ENCODE peak calls at places on chromosome 13, in six cellular contexts. B, O, R, J, F and K are unnamed samples.

GRCh38 chr13:35474551-35474950 is 1.9 kb downstream of the MAB21L1 start:
- DNase-seq in B (no peak), O (no peak), R (no peak), J (no peak), F (no peak), K (no peak)

GRCh38 chr13:103188688-103189326 is 122.6 kb upstream of the SLC10A2 start:
- DNase-seq in B (no peak), O (peak; percentile 21), R (no peak), J (no peak), F (no peak), K (peak; percentile 80)

GRCh38 chr13:106464076-106464475 is 71.4 kb downstream of the EFNB2 start:
- DNase-seq in B (no peak), O (no peak), R (no peak), J (no peak), F (no peak), K (no peak)

GRCh38 chr13:58823701-58824100 is 1192.2 kb downstream of the PCDH17 start:
- DNase-seq in B (no peak), O (no peak), R (no peak), J (no peak), F (no peak), K (no peak)

GRCh38 chr13:21537105-21537504 is 66.9 kb downstream of the MICU2 start:
- DNase-seq in B (no peak), O (no peak), R (no peak), J (no peak), F (peak; percentile 11), K (no peak)

GRCh38 chr13:74651121-74651520 is 516.9 kb upstream of the KLF12 start:
- DNase-seq in B (no peak), O (no peak), R (no peak), J (no peak), F (no peak), K (no peak)

GRCh38 chr13:110677731-110678545 is 28.0 kb downstream of the CARS2 start:
- DNase-seq in B (no peak), O (no peak), R (no peak), J (no peak), F (peak; percentile 37), K (no peak)

GRCh38 chr13:41313117-41313516 is 2.0 kb downstream of the NAA16 start:
- DNase-seq in B (no peak), O (no peak), R (no peak), J (no peak), F (no peak), K (no peak)

GRCh38 chr13:49214917-49215376 is 5.2 kb upstream of the MLNR start:
- DNase-seq in B (peak; percentile 20), O (no peak), R (peak; percentile 28), J (peak; percentile 48), F (peak; percentile 6), K (peak; percentile 32)

GRCh38 chr13:105465251-105465650 is 1070.2 kb downstream of the EFNB2 start:
- DNase-seq in B (no peak), O (no peak), R (no peak), J (no peak), F (no peak), K (no peak)

GRCh38 chr13:42174344-42175162 is 97.4 kb upstream of the AKAP11 start:
- DNase-seq in B (no peak), O (no peak), R (no peak), J (no peak), F (peak; percentile 73), K (no peak)

GRCh38 chr13:41465965-41466364 is 8.6 kb downstream of the RGCC start:
- DNase-seq in B (no peak), O (no peak), R (peak; percentile 26), J (no peak), F (no peak), K (no peak)

GRCh38 chr13:111531505-111531904 is 211.1 kb downstream of the TEX29 start:
- DNase-seq in B (no peak), O (peak; percentile 90), R (no peak), J (no peak), F (peak; percentile 0), K (peak; percentile 27)

GRCh38 chr13:51257187-51257586 is 35.0 kb downstream of the FAM124A start:
- DNase-seq in B (no peak), O (no peak), R (no peak), J (no peak), F (no peak), K (no peak)

GRCh38 chr13:91207261-91207660 is 140.2 kb upstream of the MIR17HG start:
- DNase-seq in B (no peak), O (no peak), R (no peak), J (no peak), F (no peak), K (no peak)

GRCh38 chr13:85266771-85267170 is 532.4 kb downstream of the SLITRK6 start:
- DNase-seq in B (no peak), O (no peak), R (no peak), J (no peak), F (no peak), K (no peak)

GRCh38 chr13:73261739-73262216 is 203.0 kb downstream of the KLF5 start:
- DNase-seq in B (no peak), O (no peak), R (no peak), J (no peak), F (no peak), K (no peak)

GRCh38 chr13:35720690-35721554 is 244.4 kb upstream of the MAB21L1 start:
- DNase-seq in B (peak; percentile 9), O (peak; percentile 12), R (no peak), J (peak; percentile 36), F (peak; percentile 46), K (peak; percentile 40)

GRCh38 chr13:112842343-112842856 is 126.6 kb upstream of the MCF2L start:
- DNase-seq in B (no peak), O (no peak), R (no peak), J (peak; percentile 18), F (no peak), K (no peak)

GRCh38 chr13:40221460-40222201 is 444.8 kb downstream of the FOXO1 start:
- DNase-seq in B (no peak), O (no peak), R (peak; percentile 86), J (no peak), F (no peak), K (no peak)

GRCh38 chr13:50645092-50645491 is 198.4 kb downstream of the DLEU7 start:
- DNase-seq in B (no peak), O (no peak), R (no peak), J (no peak), F (no peak), K (no peak)

GRCh38 chr13:74839656-74840055 is 642.3 kb downstream of the TBC1D4 start:
- DNase-seq in B (no peak), O (no peak), R (no peak), J (no peak), F (peak; percentile 13), K (no peak)

GRCh38 chr13:80040219-80040976 is 300.5 kb downstream of the SPRY2 start:
- DNase-seq in B (no peak), O (no peak), R (no peak), J (no peak), F (peak; percentile 100), K (no peak)

GRCh38 chr13:50512602-50513527 is 330.6 kb downstream of the DLEU7 start:
- DNase-seq in B (peak; percentile 52), O (peak; percentile 77), R (peak; percentile 31), J (peak; percentile 48), F (peak; percentile 61), K (no peak)

GRCh38 chr13:49731766-49732165 is 40.5 kb upstream of the EBPL start:
- DNase-seq in B (no peak), O (no peak), R (no peak), J (no peak), F (peak; percentile 91), K (no peak)

GRCh38 chr13:77417897-77418296 is 91.0 kb upstream of the MYCBP2 start:
- DNase-seq in B (no peak), O (no peak), R (no peak), J (no peak), F (no peak), K (no peak)

GRCh38 chr13:98541211-98541610 is 35.7 kb downstream of the STK24 start:
- DNase-seq in B (no peak), O (no peak), R (no peak), J (no peak), F (no peak), K (no peak)

GRCh38 chr13:33279898-33280549 is 5.5 kb downstream of the STARD13 start:
- DNase-seq in B (no peak), O (no peak), R (no peak), J (no peak), F (peak; percentile 71), K (no peak)

GRCh38 chr13:112900691-112901091 is 68.3 kb upstream of the MCF2L start:
- DNase-seq in B (no peak), O (no peak), R (no peak), J (no peak), F (no peak), K (no peak)

GRCh38 chr13:59542303-59542702 is 621.4 kb downstream of the DIAPH3 start:
- DNase-seq in B (no peak), O (no peak), R (no peak), J (no peak), F (no peak), K (peak; percentile 22)

GRCh38 chr13:111874981-111875380 is 192.0 kb upstream of the SOX1 start:
- DNase-seq in B (no peak), O (no peak), R (no peak), J (no peak), F (no peak), K (no peak)

GRCh38 chr13:108615241-108615640 is 14.2 kb upstream of the MYO16 start:
- DNase-seq in B (no peak), O (no peak), R (no peak), J (no peak), F (no peak), K (no peak)

GRCh38 chr13:42615691-42616090 is 41.7 kb downstream of the TNFSF11 start:
- DNase-seq in B (no peak), O (no peak), R (no peak), J (no peak), F (peak; percentile 18), K (peak; percentile 46)

GRCh38 chr13:39773833-39774232 is 118.4 kb downstream of the COG6 start:
- DNase-seq in B (no peak), O (no peak), R (no peak), J (no peak), F (peak; percentile 71), K (no peak)

GRCh38 chr13:99211421-99212035 is 10.9 kb downstream of the UBAC2 start:
- DNase-seq in B (no peak), O (no peak), R (no peak), J (no peak), F (no peak), K (no peak)

GRCh38 chr13:42412812-42413795 is 141.2 kb downstream of the AKAP11 start:
- DNase-seq in B (no peak), O (no peak), R (no peak), J (no peak), F (no peak), K (no peak)